ENCODE peak calls at places on chromosome 14, in seven cellular contexts. One of them, this sample, is unnamed.
A peak's percentile ranks its signal among the peaks of the same experiment; 100 is the strongest.

GRCh38 chr14:105919458-105920150 is 393.2 kb downstream of the TMEM121 start:
- DNase-seq in A549: no peak
- DNase-seq in HepG2: no peak
- DNase-seq in K562: peak; percentile 1
- DNase-seq in SK-N-SH: no peak
- DNase-seq in IMR-90: no peak
- DNase-seq in H1: no peak
- DNase-seq in this sample: no peak

GRCh38 chr14:93023039-93023438 is 92.7 kb downstream of the ITPK1 start:
- DNase-seq in A549: peak; percentile 64
- DNase-seq in HepG2: peak; percentile 78
- DNase-seq in K562: peak; percentile 51
- DNase-seq in SK-N-SH: peak; percentile 83
- DNase-seq in IMR-90: no peak
- DNase-seq in H1: no peak
- DNase-seq in this sample: no peak

GRCh38 chr14:70714055-70714550 is 72.4 kb downstream of the TTC9 start:
- DNase-seq in A549: peak; percentile 70
- DNase-seq in HepG2: peak; percentile 57
- DNase-seq in K562: peak; percentile 20
- DNase-seq in SK-N-SH: peak; percentile 50
- DNase-seq in IMR-90: peak; percentile 63
- DNase-seq in H1: peak; percentile 63
- DNase-seq in this sample: peak; percentile 50

GRCh38 chr14:105980224-105980623 is 453.8 kb downstream of the TMEM121 start:
- DNase-seq in A549: no peak
- DNase-seq in HepG2: no peak
- DNase-seq in K562: no peak
- DNase-seq in SK-N-SH: no peak
- DNase-seq in IMR-90: no peak
- DNase-seq in H1: no peak
- DNase-seq in this sample: no peak

GRCh38 chr14:103743691-103744090 is 28.1 kb downstream of the ZFYVE21 start:
- DNase-seq in A549: no peak
- DNase-seq in HepG2: no peak
- DNase-seq in K562: no peak
- DNase-seq in SK-N-SH: no peak
- DNase-seq in IMR-90: no peak
- DNase-seq in H1: no peak
- DNase-seq in this sample: no peak

GRCh38 chr14:102654298-102654697 is 61.8 kb downstream of the RCOR1 start:
- DNase-seq in A549: no peak
- DNase-seq in HepG2: no peak
- DNase-seq in K562: no peak
- DNase-seq in SK-N-SH: no peak
- DNase-seq in IMR-90: no peak
- DNase-seq in H1: no peak
- DNase-seq in this sample: no peak

GRCh38 chr14:65258391-65258790 is 154.1 kb upstream of the FUT8 start:
- DNase-seq in A549: peak; percentile 58
- DNase-seq in HepG2: peak; percentile 90
- DNase-seq in K562: no peak
- DNase-seq in SK-N-SH: no peak
- DNase-seq in IMR-90: peak; percentile 79
- DNase-seq in H1: no peak
- DNase-seq in this sample: no peak

GRCh38 chr14:85531141-85531593 is 1.2 kb downstream of the FLRT2 start:
- DNase-seq in A549: peak; percentile 79
- DNase-seq in HepG2: no peak
- DNase-seq in K562: no peak
- DNase-seq in SK-N-SH: peak; percentile 5
- DNase-seq in IMR-90: peak; percentile 58
- DNase-seq in H1: peak; percentile 80
- DNase-seq in this sample: no peak

GRCh38 chr14:65239143-65239672 is 136.9 kb upstream of the MAX start:
- DNase-seq in A549: no peak
- DNase-seq in HepG2: peak; percentile 61
- DNase-seq in K562: no peak
- DNase-seq in SK-N-SH: no peak
- DNase-seq in IMR-90: peak; percentile 77
- DNase-seq in H1: no peak
- DNase-seq in this sample: no peak

GRCh38 chr14:105617201-105617777 is 90.9 kb downstream of the TMEM121 start:
- DNase-seq in A549: no peak
- DNase-seq in HepG2: no peak
- DNase-seq in K562: no peak
- DNase-seq in SK-N-SH: no peak
- DNase-seq in IMR-90: no peak
- DNase-seq in H1: no peak
- DNase-seq in this sample: peak; percentile 13

GRCh38 chr14:55052259-55052930 is 948 bp downstream of the MAPK1IP1L start:
- DNase-seq in A549: no peak
- DNase-seq in HepG2: no peak
- DNase-seq in K562: no peak
- DNase-seq in SK-N-SH: no peak
- DNase-seq in IMR-90: peak; percentile 31
- DNase-seq in H1: no peak
- DNase-seq in this sample: no peak

GRCh38 chr14:31835049-31835448 is 242.1 kb upstream of the ARHGAP5 start:
- DNase-seq in A549: no peak
- DNase-seq in HepG2: no peak
- DNase-seq in K562: no peak
- DNase-seq in SK-N-SH: no peak
- DNase-seq in IMR-90: no peak
- DNase-seq in H1: no peak
- DNase-seq in this sample: no peak

GRCh38 chr14:31180299-31181051 is 27.1 kb downstream of the HECTD1 start:
- DNase-seq in A549: no peak
- DNase-seq in HepG2: no peak
- DNase-seq in K562: no peak
- DNase-seq in SK-N-SH: no peak
- DNase-seq in IMR-90: no peak
- DNase-seq in H1: no peak
- DNase-seq in this sample: no peak

GRCh38 chr14:92247347-92247746 is 75.6 kb upstream of the SLC24A4 start:
- DNase-seq in A549: no peak
- DNase-seq in HepG2: no peak
- DNase-seq in K562: no peak
- DNase-seq in SK-N-SH: no peak
- DNase-seq in IMR-90: no peak
- DNase-seq in H1: no peak
- DNase-seq in this sample: no peak

GRCh38 chr14:68846466-68846865 is 53.6 kb upstream of the ZFP36L1 start:
- DNase-seq in A549: no peak
- DNase-seq in HepG2: no peak
- DNase-seq in K562: no peak
- DNase-seq in SK-N-SH: no peak
- DNase-seq in IMR-90: no peak
- DNase-seq in H1: no peak
- DNase-seq in this sample: no peak

GRCh38 chr14:66487159-66487558 is 988 bp downstream of the CCDC196 start:
- DNase-seq in A549: no peak
- DNase-seq in HepG2: no peak
- DNase-seq in K562: no peak
- DNase-seq in SK-N-SH: no peak
- DNase-seq in IMR-90: no peak
- DNase-seq in H1: no peak
- DNase-seq in this sample: no peak

GRCh38 chr14:101026341-101026740 is 122.8 kb upstream of the RTL1 start:
- DNase-seq in A549: no peak
- DNase-seq in HepG2: no peak
- DNase-seq in K562: no peak
- DNase-seq in SK-N-SH: no peak
- DNase-seq in IMR-90: no peak
- DNase-seq in H1: no peak
- DNase-seq in this sample: no peak

GRCh38 chr14:104800600-104801283 is at the start of gene ZBTB42:
- DNase-seq in A549: no peak
- DNase-seq in HepG2: peak; percentile 54
- DNase-seq in K562: no peak
- DNase-seq in SK-N-SH: peak; percentile 89
- DNase-seq in IMR-90: peak; percentile 48
- DNase-seq in H1: peak; percentile 74
- DNase-seq in this sample: no peak

GRCh38 chr14:69715725-69716482 is 51.0 kb upstream of the SRSF5 start:
- DNase-seq in A549: no peak
- DNase-seq in HepG2: no peak
- DNase-seq in K562: no peak
- DNase-seq in SK-N-SH: peak; percentile 80
- DNase-seq in IMR-90: peak; percentile 70
- DNase-seq in H1: no peak
- DNase-seq in this sample: no peak

DNA sequence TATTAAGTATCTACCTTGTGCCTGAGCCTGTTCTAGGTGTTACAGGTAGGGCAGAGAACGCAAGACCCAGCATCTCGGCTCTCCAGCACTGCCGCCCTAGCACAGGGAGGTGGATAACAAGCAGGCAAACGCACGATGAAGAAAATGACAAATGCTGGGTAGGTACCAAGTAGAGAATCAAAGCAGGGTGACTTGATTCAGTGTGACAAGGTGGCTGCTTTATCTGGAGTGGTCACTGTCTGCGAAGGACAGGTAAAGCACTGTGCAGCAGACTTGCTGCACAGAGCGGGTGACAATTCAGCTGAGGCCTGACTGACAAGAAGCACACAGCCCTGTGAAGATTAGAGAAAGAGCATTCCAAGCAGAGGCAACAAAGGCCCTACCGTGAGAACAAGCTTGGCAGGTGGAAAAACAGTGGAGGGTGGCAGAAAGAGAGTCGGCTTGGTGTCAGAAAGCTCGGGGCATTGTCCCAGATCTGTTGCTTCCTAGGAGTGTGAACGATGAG is 12.9 kb downstream of the PRKCH start:
- DNase-seq in A549: no peak
- DNase-seq in HepG2: no peak
- DNase-seq in K562: no peak
- DNase-seq in SK-N-SH: no peak
- DNase-seq in IMR-90: no peak
- DNase-seq in H1: no peak
- DNase-seq in this sample: no peak
- TF ChIP-seq RFX5 in A549: no peak
- TF ChIP-seq RFX5 in HepG2: no peak
- TF ChIP-seq RFX5 in K562: no peak
- TF ChIP-seq RFX5 in SK-N-SH: no peak
- TF ChIP-seq RFX5 in IMR-90: no peak
- TF ChIP-seq RFX5 in H1: no peak
- TF ChIP-seq RFX5 in this sample: no peak

GRCh38 chr14:60622920-60623263 is 26.4 kb downstream of the SIX1 start:
- DNase-seq in A549: no peak
- DNase-seq in HepG2: no peak
- DNase-seq in K562: no peak
- DNase-seq in SK-N-SH: no peak
- DNase-seq in IMR-90: peak; percentile 70
- DNase-seq in H1: no peak
- DNase-seq in this sample: no peak
- TF ChIP-seq RFX5 in A549: no peak
- TF ChIP-seq RFX5 in HepG2: no peak
- TF ChIP-seq RFX5 in K562: no peak
- TF ChIP-seq RFX5 in SK-N-SH: no peak
- TF ChIP-seq RFX5 in IMR-90: no peak
- TF ChIP-seq RFX5 in H1: no peak
- TF ChIP-seq RFX5 in this sample: no peak

GRCh38 chr14:74483321-74483720 is 9.8 kb downstream of the NPC2 start:
- DNase-seq in A549: no peak
- DNase-seq in HepG2: no peak
- DNase-seq in K562: no peak
- DNase-seq in SK-N-SH: no peak
- DNase-seq in IMR-90: peak; percentile 42
- DNase-seq in H1: no peak
- DNase-seq in this sample: no peak
- TF ChIP-seq RFX5 in A549: no peak
- TF ChIP-seq RFX5 in HepG2: no peak
- TF ChIP-seq RFX5 in K562: no peak
- TF ChIP-seq RFX5 in SK-N-SH: no peak
- TF ChIP-seq RFX5 in IMR-90: no peak
- TF ChIP-seq RFX5 in H1: no peak
- TF ChIP-seq RFX5 in this sample: no peak

GRCh38 chr14:76641541-76641940 is 119.7 kb upstream of the VASH1 start:
- DNase-seq in A549: no peak
- DNase-seq in HepG2: no peak
- DNase-seq in K562: no peak
- DNase-seq in SK-N-SH: no peak
- DNase-seq in IMR-90: no peak
- DNase-seq in H1: no peak
- DNase-seq in this sample: no peak

GRCh38 chr14:76647699-76648298 is 113.5 kb upstream of the VASH1 start:
- DNase-seq in A549: peak; percentile 71
- DNase-seq in HepG2: peak; percentile 52
- DNase-seq in K562: peak; percentile 54
- DNase-seq in SK-N-SH: peak; percentile 62
- DNase-seq in IMR-90: peak; percentile 59
- DNase-seq in H1: no peak
- DNase-seq in this sample: no peak

GRCh38 chr14:76640923-76641395 is 120.3 kb upstream of the VASH1 start:
- DNase-seq in A549: no peak
- DNase-seq in HepG2: no peak
- DNase-seq in K562: no peak
- DNase-seq in SK-N-SH: no peak
- DNase-seq in IMR-90: no peak
- DNase-seq in H1: no peak
- DNase-seq in this sample: no peak

GRCh38 chr14:76639606-76640272 is 121.5 kb upstream of the VASH1 start:
- DNase-seq in A549: no peak
- DNase-seq in HepG2: no peak
- DNase-seq in K562: no peak
- DNase-seq in SK-N-SH: no peak
- DNase-seq in IMR-90: no peak
- DNase-seq in H1: no peak
- DNase-seq in this sample: no peak

GRCh38 chr14:76644875-76645518 is 116.3 kb upstream of the VASH1 start:
- DNase-seq in A549: peak; percentile 39
- DNase-seq in HepG2: peak; percentile 30
- DNase-seq in K562: peak; percentile 45
- DNase-seq in SK-N-SH: peak; percentile 74
- DNase-seq in IMR-90: peak; percentile 12
- DNase-seq in H1: peak; percentile 82
- DNase-seq in this sample: no peak
- TF ChIP-seq RFX5 in A549: no peak
- TF ChIP-seq RFX5 in HepG2: no peak
- TF ChIP-seq RFX5 in K562: no peak
- TF ChIP-seq RFX5 in SK-N-SH: no peak
- TF ChIP-seq RFX5 in IMR-90: no peak
- TF ChIP-seq RFX5 in H1: no peak
- TF ChIP-seq RFX5 in this sample: no peak

GRCh38 chr14:22319526-22320352 is 269.3 kb downstream of the DAD1 start:
- DNase-seq in A549: peak; percentile 73
- DNase-seq in HepG2: peak; percentile 80
- DNase-seq in K562: no peak
- DNase-seq in SK-N-SH: peak; percentile 30
- DNase-seq in IMR-90: peak; percentile 61
- DNase-seq in H1: no peak
- DNase-seq in this sample: peak; percentile 42
- TF ChIP-seq RFX5 in A549: no peak
- TF ChIP-seq RFX5 in HepG2: no peak
- TF ChIP-seq RFX5 in K562: no peak
- TF ChIP-seq RFX5 in SK-N-SH: no peak
- TF ChIP-seq RFX5 in IMR-90: no peak
- TF ChIP-seq RFX5 in H1: no peak
- TF ChIP-seq RFX5 in this sample: no peak

GRCh38 chr14:73463411-73463810 is 5.1 kb upstream of the NUMB start:
- DNase-seq in A549: peak; percentile 52
- DNase-seq in HepG2: peak; percentile 56
- DNase-seq in K562: no peak
- DNase-seq in SK-N-SH: no peak
- DNase-seq in IMR-90: peak; percentile 98
- DNase-seq in H1: no peak
- DNase-seq in this sample: no peak
- TF ChIP-seq RFX5 in A549: no peak
- TF ChIP-seq RFX5 in HepG2: no peak
- TF ChIP-seq RFX5 in K562: no peak
- TF ChIP-seq RFX5 in SK-N-SH: no peak
- TF ChIP-seq RFX5 in IMR-90: peak; percentile 46
- TF ChIP-seq RFX5 in H1: no peak
- TF ChIP-seq RFX5 in this sample: no peak

GRCh38 chr14:86865934-86866333 is 1127.0 kb downstream of the GALC start:
- DNase-seq in A549: no peak
- DNase-seq in HepG2: no peak
- DNase-seq in K562: no peak
- DNase-seq in SK-N-SH: no peak
- DNase-seq in IMR-90: no peak
- DNase-seq in H1: no peak
- DNase-seq in this sample: no peak
- TF ChIP-seq RFX5 in A549: no peak
- TF ChIP-seq RFX5 in HepG2: no peak
- TF ChIP-seq RFX5 in K562: no peak
- TF ChIP-seq RFX5 in SK-N-SH: no peak
- TF ChIP-seq RFX5 in IMR-90: no peak
- TF ChIP-seq RFX5 in H1: no peak
- TF ChIP-seq RFX5 in this sample: no peak